ENCODE peak calls at places on chromosome 22, in five cellular contexts. G, D, N, O and R are unnamed samples.

GRCh38 chr22:27418261-27418660 is 383.3 kb downstream of the MN1 start:
- DNase-seq in N (no peak), G (no peak), O (no peak), D (no peak), R (no peak)

GRCh38 chr22:17929909-17930308 is 94.5 kb downstream of the MICAL3 start:
- DNase-seq in G (no peak), O (no peak), D (no peak), N (no peak), R (no peak)

GRCh38 chr22:33326540-33327295 is 268.5 kb upstream of the SYN3 start:
- DNase-seq in O (no peak), N (no peak), D (no peak), G (no peak), R (no peak)

GRCh38 chr22:39965749-39966148 is 5.6 kb downstream of the TMA7B start:
- DNase-seq in O (peak), G (no peak), D (no peak), N (no peak), R (no peak)

GRCh38 chr22:17137861-17138425 is 16.8 kb upstream of the TMEM121B start:
- DNase-seq in G (no peak), N (no peak), D (no peak), O (no peak), R (no peak)

GRCh38 chr22:22558972-22559603 is at the start of gene PRAME:
- DNase-seq in G (peak), O (peak), D (peak), N (no peak), R (peak)

GRCh38 chr22:22111267-22111751 is 128.7 kb upstream of the TOP3B start:
- DNase-seq in D (no peak), O (peak), N (peak), G (peak), R (no peak)

GRCh38 chr22:45083659-45084305 is 74.0 kb upstream of the PHF21B start:
- DNase-seq in G (peak), D (no peak), N (no peak), O (no peak), R (no peak)

GRCh38 chr22:44685384-44686056 is 16.5 kb upstream of the PRR5 start:
- DNase-seq in N (peak), O (peak), G (peak), D (peak), R (peak)

GRCh38 chr22:20155330-20156041 is 4.6 kb upstream of the CCDC188 start:
- DNase-seq in G (no peak), O (no peak), N (no peak), D (peak), R (peak)

GRCh38 chr22:48594016-48594756 is 1233.5 kb downstream of the BRD1 start:
- DNase-seq in O (no peak), D (no peak), G (no peak), N (no peak), R (peak)

GRCh38 chr22:34414467-34415440 is 494.5 kb upstream of the LARGE1 start:
- DNase-seq in D (peak), N (peak), G (peak), O (peak), R (peak)

GRCh38 chr22:41223535-41223934 is 17.2 kb downstream of the CHADL start:
- DNase-seq in G (no peak), N (no peak), D (no peak), O (no peak), R (no peak)

GRCh38 chr22:38968801-38969200 is 11.4 kb downstream of the APOBEC3A start:
- DNase-seq in N (no peak), G (no peak), O (no peak), D (no peak), R (no peak)

GRCh38 chr22:46618104-46618647 is 2.0 kb upstream of the GRAMD4 start:
- DNase-seq in G (no peak), D (no peak), N (no peak), O (no peak), R (no peak)
- H3K27ac ChIP-seq in G (no peak), D (no peak), N (no peak), O (no peak), R (no peak)

DNA sequence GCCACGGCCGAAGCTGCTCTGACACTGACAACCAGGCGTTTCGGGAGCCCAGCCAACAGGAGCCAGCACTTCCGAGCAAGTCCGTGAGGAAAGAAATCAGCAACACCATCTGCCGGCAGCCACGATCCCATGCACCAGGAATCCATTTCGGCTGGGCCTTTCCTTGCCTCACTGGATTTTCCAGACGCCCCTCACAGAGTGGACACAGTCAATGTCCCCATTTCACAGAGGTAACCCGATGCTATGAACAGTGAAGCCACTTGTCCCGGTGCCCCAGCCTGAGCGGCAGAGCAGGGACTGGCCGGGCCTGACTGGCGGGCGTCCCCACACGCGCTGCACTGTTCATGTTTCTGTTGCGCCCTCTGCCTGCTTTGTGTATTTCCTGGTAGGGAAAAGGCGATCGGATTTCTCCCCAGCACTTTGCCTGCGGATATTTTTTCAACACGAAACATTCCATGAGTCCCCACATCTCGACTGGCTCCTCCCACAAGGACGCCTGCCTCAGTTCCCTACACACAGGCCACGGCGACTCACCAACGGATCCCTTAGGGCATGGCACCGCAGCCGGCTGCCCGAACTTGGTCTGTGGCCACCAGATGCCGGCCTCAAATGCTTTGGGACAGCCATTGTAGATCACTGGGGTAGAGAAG is 55.3 kb downstream of the TRMU start:
- DNase-seq in O (peak), N (no peak), D (peak), G (peak), R (peak)
- H2AFZ ChIP-seq in O (peak), N (peak), D (no peak), G (peak), R (no peak)

GRCh38 chr22:43429426-43429825 is 17.6 kb downstream of the MPPED1 start:
- DNase-seq in N (no peak), D (no peak), O (no peak), G (no peak), R (no peak)

GRCh38 chr22:43432883-43433415 is 21.1 kb downstream of the MPPED1 start:
- DNase-seq in O (no peak), G (no peak), D (no peak), N (no peak), R (no peak)

GRCh38 chr22:43433451-43433850 is 21.6 kb downstream of the MPPED1 start:
- DNase-seq in N (no peak), O (no peak), D (no peak), G (no peak), R (no peak)

GRCh38 chr22:43433904-43434600 is 22.2 kb downstream of the MPPED1 start:
- DNase-seq in D (no peak), O (no peak), G (no peak), N (no peak), R (no peak)

GRCh38 chr22:43431821-43432554 is 20.2 kb downstream of the MPPED1 start:
- DNase-seq in G (no peak), O (no peak), N (no peak), D (no peak), R (no peak)
- H3K27ac ChIP-seq in G (no peak), O (no peak), N (no peak), D (no peak), R (no peak)

GRCh38 chr22:35480143-35480542 is 60.5 kb upstream of the RASD2 start:
- DNase-seq in N (no peak), O (no peak), G (peak), D (no peak), R (no peak)
- H2AFZ ChIP-seq in N (no peak), O (peak), G (no peak), D (no peak), R (no peak)

GRCh38 chr22:36872866-36873498 is 12.2 kb downstream of the NCF4 start:
- DNase-seq in N (no peak), G (no peak), O (no peak), D (no peak), R (peak)
- H3K27ac ChIP-seq in N (no peak), G (no peak), O (no peak), D (no peak), R (no peak)

GRCh38 chr22:42301072-42301741 is 30.8 kb upstream of the TCF20 start:
- DNase-seq in D (no peak), O (no peak), N (no peak), G (no peak), R (no peak)
- H2AFZ ChIP-seq in D (no peak), O (no peak), N (peak), G (no peak), R (no peak)

GRCh38 chr22:35917651-35918050 is 111.0 kb downstream of the RBFOX2 start:
- DNase-seq in D (no peak), N (no peak), G (no peak), O (no peak), R (no peak)
- H3K27ac ChIP-seq in D (no peak), N (peak), G (no peak), O (no peak), R (peak)